ENCODE peak calls at places on chromosome 10, in six cellular contexts. One of them, this sample, is unnamed.

GRCh38 chr10:77269163-77269562 is 368.4 kb downstream of the KCNMA1 start:
- DNase-seq in endothelial cell of umbilical vein: no peak
- DNase-seq in OCI-LY7: no peak
- DNase-seq in MCF 10A: no peak
- DNase-seq in stomach: no peak
- DNase-seq in kidney: no peak
- DNase-seq in this sample: no peak

GRCh38 chr10:113108180-113108835 is 158.3 kb downstream of the TCF7L2 start:
- DNase-seq in stomach: no peak
- DNase-seq in kidney: peak
- DNase-seq in MCF 10A: peak
- DNase-seq in endothelial cell of umbilical vein: no peak
- DNase-seq in OCI-LY7: peak
- DNase-seq in this sample: no peak

GRCh38 chr10:17951868-17952371 is at the start of gene SLC39A12:
- DNase-seq in OCI-LY7: no peak
- DNase-seq in stomach: no peak
- DNase-seq in kidney: no peak
- DNase-seq in endothelial cell of umbilical vein: no peak
- DNase-seq in MCF 10A: peak
- DNase-seq in this sample: no peak

GRCh38 chr10:58698777-58699356 is 186.2 kb downstream of the BICC1 start:
- DNase-seq in MCF 10A: no peak
- DNase-seq in kidney: no peak
- DNase-seq in stomach: no peak
- DNase-seq in endothelial cell of umbilical vein: no peak
- DNase-seq in OCI-LY7: no peak
- DNase-seq in this sample: no peak

GRCh38 chr10:129035052-129035805 is 431.8 kb upstream of the MGMT start:
- DNase-seq in stomach: no peak
- DNase-seq in OCI-LY7: no peak
- DNase-seq in MCF 10A: peak
- DNase-seq in kidney: peak
- DNase-seq in endothelial cell of umbilical vein: peak
- DNase-seq in this sample: no peak

GRCh38 chr10:17125316-17125715 is 4.3 kb downstream of the CUBN start:
- DNase-seq in kidney: no peak
- DNase-seq in stomach: no peak
- DNase-seq in MCF 10A: no peak
- DNase-seq in OCI-LY7: no peak
- DNase-seq in endothelial cell of umbilical vein: no peak
- DNase-seq in this sample: no peak

GRCh38 chr10:95121904-95122303 is 52.6 kb upstream of the CYP2C8 start:
- DNase-seq in MCF 10A: peak
- DNase-seq in endothelial cell of umbilical vein: no peak
- DNase-seq in OCI-LY7: no peak
- DNase-seq in stomach: no peak
- DNase-seq in kidney: no peak
- DNase-seq in this sample: no peak

GRCh38 chr10:122232781-122233180 is 38.3 kb upstream of the BTBD16 start:
- DNase-seq in endothelial cell of umbilical vein: no peak
- DNase-seq in stomach: no peak
- DNase-seq in MCF 10A: no peak
- DNase-seq in kidney: no peak
- DNase-seq in OCI-LY7: no peak
- DNase-seq in this sample: no peak

GRCh38 chr10:3651969-3652653 is 132.9 kb downstream of the KLF6 start:
- DNase-seq in stomach: no peak
- DNase-seq in endothelial cell of umbilical vein: no peak
- DNase-seq in OCI-LY7: no peak
- DNase-seq in kidney: no peak
- DNase-seq in MCF 10A: no peak
- DNase-seq in this sample: no peak
- TF ChIP-seq CTCF in stomach: no peak
- TF ChIP-seq CTCF in endothelial cell of umbilical vein: no peak
- TF ChIP-seq CTCF in OCI-LY7: no peak
- TF ChIP-seq CTCF in kidney: no peak
- TF ChIP-seq CTCF in MCF 10A: no peak
- TF ChIP-seq CTCF in this sample: no peak

GRCh38 chr10:44460499-44460898 is 75.6 kb upstream of the CXCL12 start:
- DNase-seq in MCF 10A: peak
- DNase-seq in endothelial cell of umbilical vein: no peak
- DNase-seq in kidney: no peak
- DNase-seq in stomach: no peak
- DNase-seq in OCI-LY7: no peak
- DNase-seq in this sample: no peak

GRCh38 chr10:44459677-44460076 is 74.8 kb upstream of the CXCL12 start:
- DNase-seq in kidney: no peak
- DNase-seq in stomach: no peak
- DNase-seq in endothelial cell of umbilical vein: no peak
- DNase-seq in OCI-LY7: no peak
- DNase-seq in MCF 10A: no peak
- DNase-seq in this sample: no peak

GRCh38 chr10:44462338-44462914 is 77.5 kb upstream of the CXCL12 start:
- DNase-seq in kidney: no peak
- DNase-seq in stomach: no peak
- DNase-seq in MCF 10A: peak
- DNase-seq in endothelial cell of umbilical vein: no peak
- DNase-seq in OCI-LY7: no peak
- DNase-seq in this sample: no peak

GRCh38 chr10:44458671-44459403 is 73.9 kb upstream of the CXCL12 start:
- DNase-seq in stomach: no peak
- DNase-seq in endothelial cell of umbilical vein: no peak
- DNase-seq in kidney: peak
- DNase-seq in MCF 10A: no peak
- DNase-seq in OCI-LY7: no peak
- DNase-seq in this sample: no peak

DNA sequence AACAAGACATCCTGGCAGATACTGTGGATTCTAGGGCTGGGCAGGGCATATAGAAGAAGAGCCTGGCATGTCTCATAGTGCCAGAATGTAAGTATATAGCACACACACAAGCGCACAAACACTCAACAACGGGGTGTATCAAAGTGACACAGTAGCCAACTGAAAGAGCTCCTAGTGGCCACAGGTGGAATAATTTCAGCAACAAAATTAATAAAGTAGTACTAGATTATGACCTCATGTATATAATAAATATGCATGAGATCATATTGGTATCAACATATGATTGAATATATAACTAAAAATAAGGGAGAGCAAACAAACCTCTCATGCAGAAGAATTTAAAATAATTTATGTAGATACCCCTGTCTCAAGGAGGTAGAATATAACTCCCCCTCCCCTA is 72.4 kb upstream of the CXCL12 start:
- DNase-seq in endothelial cell of umbilical vein: no peak
- DNase-seq in stomach: no peak
- DNase-seq in OCI-LY7: no peak
- DNase-seq in MCF 10A: no peak
- DNase-seq in kidney: no peak
- DNase-seq in this sample: no peak
- TF ChIP-seq CTCF in endothelial cell of umbilical vein: no peak
- TF ChIP-seq CTCF in stomach: no peak
- TF ChIP-seq CTCF in OCI-LY7: peak
- TF ChIP-seq CTCF in MCF 10A: no peak
- TF ChIP-seq CTCF in kidney: no peak
- TF ChIP-seq CTCF in this sample: peak

GRCh38 chr10:38118072-38118807 is 24.1 kb downstream of the ZNF37A start:
- DNase-seq in kidney: no peak
- DNase-seq in stomach: no peak
- DNase-seq in OCI-LY7: no peak
- DNase-seq in MCF 10A: peak
- DNase-seq in endothelial cell of umbilical vein: peak
- DNase-seq in this sample: no peak

GRCh38 chr10:38119038-38119437 is 24.9 kb downstream of the ZNF37A start:
- DNase-seq in endothelial cell of umbilical vein: no peak
- DNase-seq in OCI-LY7: no peak
- DNase-seq in MCF 10A: no peak
- DNase-seq in stomach: no peak
- DNase-seq in kidney: no peak
- DNase-seq in this sample: no peak
- TF ChIP-seq CTCF in endothelial cell of umbilical vein: no peak
- TF ChIP-seq CTCF in OCI-LY7: no peak
- TF ChIP-seq CTCF in MCF 10A: no peak
- TF ChIP-seq CTCF in stomach: no peak
- TF ChIP-seq CTCF in kidney: no peak
- TF ChIP-seq CTCF in this sample: no peak

GRCh38 chr10:90745565-90745964 is 112.3 kb downstream of the HTR7 start:
- DNase-seq in OCI-LY7: no peak
- DNase-seq in kidney: no peak
- DNase-seq in endothelial cell of umbilical vein: no peak
- DNase-seq in MCF 10A: no peak
- DNase-seq in stomach: no peak
- DNase-seq in this sample: no peak

GRCh38 chr10:90746829-90747228 is 111.0 kb downstream of the HTR7 start:
- DNase-seq in OCI-LY7: no peak
- DNase-seq in endothelial cell of umbilical vein: no peak
- DNase-seq in stomach: no peak
- DNase-seq in MCF 10A: no peak
- DNase-seq in kidney: no peak
- DNase-seq in this sample: no peak

DNA sequence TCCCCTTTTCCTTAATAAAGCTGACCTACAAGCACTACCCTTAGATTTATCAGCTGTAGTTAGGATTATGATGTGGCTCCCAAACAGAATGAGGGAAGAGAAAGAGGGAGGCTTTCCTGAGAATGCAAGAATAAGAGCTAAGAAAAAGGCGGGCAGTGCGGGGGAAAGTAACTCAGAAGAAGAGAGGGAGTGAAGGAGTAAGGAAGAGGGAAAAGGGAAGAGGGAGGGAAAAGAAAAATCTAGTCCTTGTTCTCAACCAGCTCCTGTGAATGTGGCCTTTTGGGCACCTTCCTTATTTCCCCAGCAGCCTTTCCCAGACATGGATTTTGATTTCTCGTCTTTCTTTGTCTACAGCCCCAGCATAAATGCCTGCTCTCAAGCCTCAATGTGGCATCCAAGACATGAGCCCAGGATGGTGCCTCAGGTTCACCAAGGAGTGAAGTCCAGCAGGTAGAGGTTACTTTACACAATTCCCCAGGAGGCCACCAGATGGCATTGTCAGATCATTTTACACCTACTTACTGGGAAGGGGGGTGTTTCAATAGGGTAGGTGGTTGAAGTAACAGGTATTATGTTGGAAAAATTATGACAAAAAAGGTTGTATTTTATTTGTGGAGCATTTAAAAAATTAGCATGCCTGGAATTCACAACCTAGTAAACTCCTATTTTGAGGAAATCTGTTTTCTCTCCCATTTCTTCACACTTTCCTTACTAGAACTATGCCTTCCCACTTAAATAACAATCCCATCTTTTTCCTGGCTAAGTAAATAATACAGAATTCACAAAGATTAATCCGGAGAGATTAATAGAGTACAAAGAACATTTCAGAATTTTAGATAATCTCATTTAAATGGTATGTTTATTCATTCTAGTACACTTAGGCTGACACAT is 106.5 kb downstream of the HTR7 start:
- DNase-seq in endothelial cell of umbilical vein: peak
- DNase-seq in stomach: no peak
- DNase-seq in OCI-LY7: peak
- DNase-seq in MCF 10A: peak
- DNase-seq in kidney: no peak
- DNase-seq in this sample: no peak
- TF ChIP-seq CTCF in endothelial cell of umbilical vein: peak
- TF ChIP-seq CTCF in stomach: no peak
- TF ChIP-seq CTCF in OCI-LY7: peak
- TF ChIP-seq CTCF in MCF 10A: peak
- TF ChIP-seq CTCF in kidney: peak
- TF ChIP-seq CTCF in this sample: peak

GRCh38 chr10:101261702-101262101 is 32.4 kb upstream of the LBX1 start:
- DNase-seq in kidney: no peak
- DNase-seq in OCI-LY7: no peak
- DNase-seq in MCF 10A: no peak
- DNase-seq in stomach: no peak
- DNase-seq in endothelial cell of umbilical vein: no peak
- DNase-seq in this sample: no peak
- TF ChIP-seq CTCF in kidney: no peak
- TF ChIP-seq CTCF in OCI-LY7: no peak
- TF ChIP-seq CTCF in MCF 10A: no peak
- TF ChIP-seq CTCF in stomach: no peak
- TF ChIP-seq CTCF in endothelial cell of umbilical vein: no peak
- TF ChIP-seq CTCF in this sample: no peak

GRCh38 chr10:19933772-19934171 is 117.5 kb downstream of the PLXDC2 start:
- DNase-seq in endothelial cell of umbilical vein: no peak
- DNase-seq in MCF 10A: no peak
- DNase-seq in kidney: no peak
- DNase-seq in stomach: no peak
- DNase-seq in OCI-LY7: no peak
- DNase-seq in this sample: no peak

GRCh38 chr10:19932806-19933371 is 116.7 kb downstream of the PLXDC2 start:
- DNase-seq in OCI-LY7: no peak
- DNase-seq in kidney: no peak
- DNase-seq in stomach: no peak
- DNase-seq in MCF 10A: no peak
- DNase-seq in endothelial cell of umbilical vein: no peak
- DNase-seq in this sample: no peak

GRCh38 chr10:19931886-19932285 is 115.7 kb downstream of the PLXDC2 start:
- DNase-seq in stomach: no peak
- DNase-seq in MCF 10A: no peak
- DNase-seq in endothelial cell of umbilical vein: peak
- DNase-seq in OCI-LY7: no peak
- DNase-seq in kidney: no peak
- DNase-seq in this sample: no peak

GRCh38 chr10:19930936-19931859 is 115.0 kb downstream of the PLXDC2 start:
- DNase-seq in endothelial cell of umbilical vein: peak
- DNase-seq in kidney: peak
- DNase-seq in stomach: no peak
- DNase-seq in OCI-LY7: peak
- DNase-seq in MCF 10A: peak
- DNase-seq in this sample: no peak

DNA sequence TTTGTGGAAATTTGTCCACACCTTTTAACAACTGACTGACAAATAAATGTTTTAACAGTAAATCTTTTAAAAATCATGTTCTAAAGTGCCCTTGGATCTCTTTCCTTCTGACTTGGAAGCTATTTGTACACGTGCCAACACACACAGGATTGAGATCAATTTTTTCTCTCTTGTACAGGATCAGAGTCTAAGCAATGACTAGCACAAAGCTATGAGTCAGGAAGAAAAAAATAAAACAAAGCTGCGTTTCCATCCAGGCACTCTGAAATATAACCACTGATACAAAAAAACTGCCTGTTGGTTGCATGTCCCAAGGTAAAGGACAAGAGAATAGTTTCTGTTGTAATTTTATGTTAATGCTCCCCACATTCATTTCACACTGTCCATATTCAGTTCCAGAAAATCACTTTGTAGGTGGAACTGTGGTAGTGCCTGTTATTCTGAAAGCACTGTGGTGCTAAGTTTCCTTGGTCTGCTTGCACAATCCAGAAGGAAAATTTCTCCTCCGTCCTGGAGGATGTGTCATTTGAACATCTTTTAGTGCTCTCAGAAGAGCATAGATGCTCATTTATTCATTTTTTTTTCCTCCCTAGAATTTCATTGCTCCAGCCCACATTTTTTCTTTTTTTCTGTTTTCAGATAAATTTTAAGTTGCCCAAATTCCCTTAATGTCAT is 113.4 kb downstream of the PLXDC2 start:
- DNase-seq in OCI-LY7: no peak
- DNase-seq in stomach: no peak
- DNase-seq in MCF 10A: peak
- DNase-seq in kidney: no peak
- DNase-seq in endothelial cell of umbilical vein: peak
- DNase-seq in this sample: no peak
- TF ChIP-seq CTCF in OCI-LY7: no peak
- TF ChIP-seq CTCF in stomach: no peak
- TF ChIP-seq CTCF in MCF 10A: no peak
- TF ChIP-seq CTCF in kidney: no peak
- TF ChIP-seq CTCF in endothelial cell of umbilical vein: no peak
- TF ChIP-seq CTCF in this sample: no peak

GRCh38 chr10:1539216-1539615 is 198.1 kb downstream of the ADARB2 start:
- DNase-seq in endothelial cell of umbilical vein: no peak
- DNase-seq in MCF 10A: no peak
- DNase-seq in stomach: no peak
- DNase-seq in OCI-LY7: peak
- DNase-seq in kidney: peak
- DNase-seq in this sample: no peak
- TF ChIP-seq CTCF in endothelial cell of umbilical vein: no peak
- TF ChIP-seq CTCF in MCF 10A: no peak
- TF ChIP-seq CTCF in stomach: no peak
- TF ChIP-seq CTCF in OCI-LY7: no peak
- TF ChIP-seq CTCF in kidney: no peak
- TF ChIP-seq CTCF in this sample: no peak

This sample was measured in type B pancreatic cell.